ENCODE peak calls at places on chromosomes 13 and 19, in six cellular contexts. X, O, C, A, T and I are unnamed samples.

GRCh38 chr13:48950507-48950886 is 25.2 kb upstream of the FNDC3A start:
- DNase-seq in X (no peak), A (peak), T (no peak), C (no peak), O (no peak), I (peak)

GRCh38 chr19:43562698-43563241 is 12.6 kb downstream of the XRCC1 start:
- DNase-seq in T (peak), O (no peak), C (peak), A (peak), X (no peak), I (peak)

GRCh38 chr13:98089246-98089645 is 53.6 kb upstream of the FARP1 start:
- DNase-seq in X (no peak), A (peak), O (no peak), C (no peak), T (no peak), I (peak)

GRCh38 chr19:6610934-6611370 is 20.0 kb upstream of the CD70 start:
- DNase-seq in A (peak), T (peak), O (no peak), X (no peak), C (no peak), I (peak)

GRCh38 chr13:20713014-20713376 is 9.5 kb downstream of the IL17D start:
- DNase-seq in C (no peak), T (no peak), A (peak), O (no peak), X (no peak), I (no peak)

GRCh38 chr19:12867120-12868099 is 13.8 kb downstream of the DNASE2 start:
- DNase-seq in A (peak), O (peak), C (no peak), X (peak), T (peak), I (peak)

GRCh38 chr13:29693297-29693945 is 97.9 kb upstream of the SLC7A1 start:
- DNase-seq in C (no peak), T (no peak), O (no peak), X (no peak), A (no peak), I (no peak)

GRCh38 chr19:5897189-5897969 is 6.2 kb downstream of the NDUFA11 start:
- DNase-seq in A (no peak), T (no peak), X (no peak), O (peak), C (no peak), I (no peak)

GRCh38 chr13:40789275-40790231 is at the start of gene SLC25A15:
- DNase-seq in X (peak), O (peak), T (peak), A (peak), C (no peak), I (peak)

GRCh38 chr13:75633285-75633684 is 2.8 kb upstream of the LMO7 start:
- DNase-seq in O (no peak), X (no peak), T (peak), A (peak), C (no peak), I (peak)

GRCh38 chr13:109241160-109241559 is 545.2 kb downstream of the IRS2 start:
- DNase-seq in X (no peak), T (no peak), A (no peak), C (no peak), O (no peak), I (no peak)

GRCh38 chr19:43310221-43310620 is 40.9 kb upstream of the PSG9 start:
- DNase-seq in O (no peak), T (no peak), X (no peak), A (no peak), C (no peak), I (no peak)

GRCh38 chr13:85170372-85170771 is 628.8 kb downstream of the SLITRK6 start:
- DNase-seq in T (no peak), X (no peak), O (peak), A (no peak), C (no peak), I (no peak)

GRCh38 chr13:70375718-70376117 is 267.5 kb upstream of the KLHL1 start:
- DNase-seq in T (no peak), X (no peak), A (no peak), O (peak), C (no peak), I (no peak)

GRCh38 chr19:13935765-13936486 is 2.3 kb downstream of the PODNL1 start:
- DNase-seq in O (peak), C (no peak), A (no peak), X (peak), T (no peak), I (no peak)

GRCh38 chr13:91078093-91078679 is 269.3 kb upstream of the MIR17HG start:
- DNase-seq in X (peak), O (no peak), C (no peak), A (no peak), T (no peak), I (peak)

GRCh38 chr13:93270769-93271753 is 44.5 kb downstream of the GPC6 start:
- DNase-seq in X (peak), T (peak), A (peak), O (no peak), C (no peak), I (peak)

GRCh38 chr19:35460608-35461007 is 12.6 kb downstream of the FFAR2 start:
- DNase-seq in X (no peak), C (no peak), O (no peak), A (no peak), T (no peak), I (no peak)

GRCh38 chr13:60351816-60352215 is 45.2 kb upstream of the TDRD3 start:
- DNase-seq in O (no peak), X (no peak), C (no peak), T (no peak), A (peak), I (peak)

GRCh38 chr13:24271611-24272451 is 37.5 kb upstream of the C1QTNF9 start:
- DNase-seq in T (peak), O (peak), A (peak), X (peak), C (no peak), I (peak)

GRCh38 chr19:42028304-42029216 is 34.5 kb upstream of the ATP1A3 start:
- DNase-seq in C (no peak), O (peak), A (no peak), T (no peak), X (peak), I (no peak)

GRCh38 chr13:24668955-24669354 is 11.3 kb upstream of the ATP12A start:
- DNase-seq in C (no peak), O (peak), T (no peak), A (no peak), X (no peak), I (no peak)

GRCh38 chr19:5706876-5707573 is 12.9 kb downstream of the LONP1 start:
- DNase-seq in X (no peak), T (no peak), C (no peak), O (no peak), A (no peak), I (no peak)

GRCh38 chr19:42466521-42467436 is 24.0 kb upstream of the CXCL17 start:
- DNase-seq in C (no peak), A (peak), O (no peak), T (peak), X (no peak), I (peak)

GRCh38 chr13:113881614-113882265 is 17.9 kb upstream of the GAS6 start:
- DNase-seq in T (no peak), O (peak), A (peak), C (no peak), X (no peak), I (no peak)

GRCh38 chr19:13118424-13119193 is 545 bp downstream of the NACC1 start:
- DNase-seq in A (peak), O (peak), T (peak), X (peak), C (no peak), I (peak)

GRCh38 chr13:42396501-42396900 is 124.5 kb downstream of the AKAP11 start:
- DNase-seq in A (no peak), T (no peak), X (no peak), C (no peak), O (no peak), I (no peak)

GRCh38 chr13:49676581-49677298 is 14.5 kb downstream of the EBPL start:
- DNase-seq in T (no peak), A (no peak), C (no peak), X (no peak), O (no peak), I (no peak)

GRCh38 chr13:22412452-22412851 is 741.6 kb downstream of the FGF9 start:
- DNase-seq in O (no peak), A (no peak), T (no peak), X (no peak), C (no peak), I (no peak)

DNA sequence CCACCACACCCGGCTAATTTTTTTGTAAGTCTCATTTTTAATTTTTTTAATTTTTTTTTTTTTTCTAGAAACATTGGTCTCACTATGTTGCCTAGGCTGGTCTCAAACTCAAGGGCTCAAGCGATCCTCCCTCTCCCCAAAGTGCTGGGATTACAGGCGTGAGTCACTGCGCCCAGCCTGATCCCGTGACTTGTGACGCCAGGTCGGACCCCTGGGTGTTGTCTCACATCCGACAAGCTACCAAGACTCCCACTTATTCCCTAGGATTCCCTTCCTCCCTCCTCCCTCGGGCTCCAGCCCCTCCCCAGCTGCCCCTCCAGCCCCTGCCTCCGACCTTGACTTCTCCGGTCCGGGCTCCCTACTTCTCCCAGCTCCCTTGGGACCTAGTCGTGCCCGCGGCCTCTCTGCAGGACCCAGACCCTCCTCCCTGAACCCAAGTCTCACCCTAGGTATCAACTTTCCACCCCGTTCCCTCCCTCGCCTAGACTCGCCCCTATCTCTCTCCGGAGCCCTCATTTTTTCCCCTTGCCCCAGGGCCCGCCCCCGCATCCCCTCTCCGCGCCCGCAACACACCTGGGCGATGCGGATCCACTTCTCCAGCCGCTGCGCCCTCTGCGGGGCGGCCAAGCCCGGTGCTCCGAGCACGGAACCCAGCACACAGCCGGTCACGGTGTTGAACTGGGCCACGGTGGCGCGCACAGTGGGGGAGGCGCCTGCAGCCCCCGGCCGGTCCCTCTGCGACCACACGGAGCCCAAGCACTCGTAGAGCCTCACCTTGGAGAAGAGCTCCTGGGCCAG is 13.1 kb downstream of the RGL3 start:
- DNase-seq in O (peak), C (no peak), T (no peak), A (peak), X (peak), I (no peak)
- TF ChIP-seq CTCF in O (peak), C (no peak), T (peak), A (peak), X (no peak), I (peak)

DNA sequence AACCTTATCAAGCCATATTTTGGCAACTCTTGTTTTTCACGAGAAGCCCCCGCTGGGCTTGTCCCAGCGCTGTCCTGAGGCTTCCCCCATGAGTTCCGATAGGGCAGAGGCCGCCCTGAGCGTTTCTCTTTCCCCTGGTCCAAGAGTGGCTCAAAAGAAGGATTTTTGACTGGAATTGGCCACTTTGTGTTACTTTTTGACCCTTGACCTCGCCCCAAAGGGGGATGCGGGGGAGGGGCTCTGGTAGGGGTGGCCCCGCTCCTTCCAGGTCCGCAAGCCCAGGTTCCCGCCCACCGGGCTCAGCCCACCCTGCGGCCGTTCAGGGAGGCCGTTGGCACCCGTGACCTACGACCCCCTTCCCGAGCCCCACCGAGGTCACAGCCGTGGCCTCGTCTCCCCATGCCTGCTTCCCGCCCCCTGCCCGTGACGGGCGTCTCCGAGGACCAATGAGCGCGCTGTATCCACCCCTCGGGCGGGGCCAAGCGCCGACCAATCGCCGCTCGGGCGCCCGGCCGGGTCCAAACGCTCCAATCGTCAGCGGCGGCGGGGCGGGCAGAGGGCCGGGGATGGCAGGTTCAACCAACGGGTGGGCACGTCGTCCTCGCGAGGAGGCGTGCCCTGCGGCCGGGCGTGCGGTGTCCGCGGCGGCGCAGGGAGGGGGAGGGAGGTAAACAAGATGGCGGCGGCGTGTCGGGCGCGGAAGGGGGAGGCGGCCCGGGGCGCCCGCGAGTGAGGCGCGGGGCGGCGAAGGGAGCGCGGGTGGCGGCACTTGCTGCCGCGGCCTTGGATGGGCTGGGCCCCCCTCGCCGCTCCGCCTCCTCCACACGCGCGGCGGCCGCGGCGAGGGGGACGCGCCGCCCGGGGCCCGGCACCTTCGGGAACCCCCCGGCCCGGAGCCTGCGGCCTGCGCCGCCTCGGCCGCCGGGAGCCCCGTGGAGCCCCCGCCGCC is at the start of gene STK11:
- DNase-seq in A (peak), O (peak), T (peak), C (peak), X (peak), I (peak)
- H3K4me3 ChIP-seq in A (peak), O (peak), T (peak), C (peak), X (peak), I (peak)

GRCh38 chr19:7861619-7862412 is 12.4 kb downstream of the PRR36 start:
- DNase-seq in A (no peak), T (no peak), X (no peak), O (peak), C (no peak), I (no peak)
- TF ChIP-seq CTCF in A (no peak), T (no peak), X (peak), O (peak), C (no peak), I (peak)

GRCh38 chr13:34464011-34464410 is 478.1 kb upstream of the NBEA start:
- DNase-seq in O (no peak), C (no peak), X (no peak), A (peak), T (no peak), I (no peak)

GRCh38 chr13:34465423-34465922 is 476.6 kb upstream of the NBEA start:
- DNase-seq in X (no peak), C (no peak), A (no peak), T (no peak), O (peak), I (no peak)

GRCh38 chr13:34469212-34469983 is 472.7 kb upstream of the NBEA start:
- DNase-seq in O (no peak), A (peak), C (no peak), X (peak), T (peak), I (peak)

GRCh38 chr13:34466301-34466700 is 475.8 kb upstream of the NBEA start:
- DNase-seq in A (no peak), X (no peak), C (no peak), O (no peak), T (no peak), I (no peak)

GRCh38 chr13:34467450-34468083 is 474.5 kb upstream of the NBEA start:
- DNase-seq in T (no peak), A (no peak), O (no peak), X (no peak), C (no peak), I (no peak)
- H3K4me3 ChIP-seq in T (no peak), A (no peak), O (no peak), X (no peak), C (no peak), I (no peak)

DNA sequence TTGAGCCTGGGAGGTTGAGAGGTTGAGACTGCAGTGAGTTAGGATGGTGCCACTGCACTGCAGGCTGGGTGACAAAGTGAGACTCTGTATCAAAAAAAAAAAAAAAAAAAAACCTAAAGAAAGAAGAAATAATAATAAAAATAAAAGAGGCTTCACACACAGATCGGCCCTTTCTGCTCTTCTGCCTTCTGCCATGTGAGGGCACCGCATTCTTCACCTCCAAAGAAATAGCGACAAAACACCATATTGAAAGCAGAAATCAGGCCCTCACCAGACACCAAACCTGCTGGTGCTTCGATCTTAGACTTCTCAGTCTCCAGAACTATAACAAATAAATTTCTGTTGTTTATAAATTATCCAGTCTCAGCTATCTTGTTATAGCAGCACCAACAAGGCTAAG is 3.0 kb downstream of the ZNF649 start:
- DNase-seq in C (no peak), X (no peak), A (peak), T (no peak), O (no peak), I (no peak)
- TF ChIP-seq CTCF in C (no peak), X (no peak), A (no peak), T (no peak), O (peak), I (peak)

GRCh38 chr19:3397266-3398022 is 31.1 kb downstream of the NFIC start:
- DNase-seq in T (no peak), X (peak), A (peak), O (peak), C (no peak), I (no peak)
- H3K4me3 ChIP-seq in T (no peak), X (no peak), A (no peak), O (no peak), C (peak), I (no peak)

DNA sequence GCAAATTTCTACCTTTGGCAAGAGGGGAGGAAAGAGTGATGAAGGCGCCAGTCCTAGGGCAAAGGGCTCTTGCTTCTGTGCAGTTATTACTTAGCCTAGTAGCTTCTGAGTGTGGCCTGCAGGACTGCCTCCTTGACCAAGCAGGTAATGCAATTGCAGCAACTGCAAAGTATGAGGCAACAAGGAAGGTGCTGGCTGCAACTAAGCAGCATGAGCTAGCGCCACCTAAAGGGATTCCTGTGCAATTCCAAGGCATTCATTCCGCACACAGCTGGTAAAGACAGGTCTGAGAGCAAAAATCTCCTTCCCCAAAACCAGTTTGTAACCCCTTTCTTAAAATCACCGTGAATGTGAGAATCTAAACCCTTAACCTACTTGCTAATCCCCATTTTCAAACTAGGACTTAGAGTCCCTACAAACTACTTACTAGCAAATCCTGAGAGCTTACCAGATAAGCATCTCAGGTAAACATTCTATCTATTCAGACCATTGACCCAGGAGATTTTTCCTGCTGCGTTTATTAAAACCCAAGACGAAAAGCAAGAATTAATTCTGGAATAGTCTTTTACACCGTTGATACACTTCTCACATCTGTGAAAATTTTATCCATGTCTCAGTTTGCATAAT is 62.9 kb downstream of the DCT start:
- DNase-seq in X (peak), O (peak), C (no peak), A (no peak), T (peak), I (peak)
- TF ChIP-seq CTCF in X (peak), O (peak), C (no peak), A (peak), T (peak), I (peak)

DNA sequence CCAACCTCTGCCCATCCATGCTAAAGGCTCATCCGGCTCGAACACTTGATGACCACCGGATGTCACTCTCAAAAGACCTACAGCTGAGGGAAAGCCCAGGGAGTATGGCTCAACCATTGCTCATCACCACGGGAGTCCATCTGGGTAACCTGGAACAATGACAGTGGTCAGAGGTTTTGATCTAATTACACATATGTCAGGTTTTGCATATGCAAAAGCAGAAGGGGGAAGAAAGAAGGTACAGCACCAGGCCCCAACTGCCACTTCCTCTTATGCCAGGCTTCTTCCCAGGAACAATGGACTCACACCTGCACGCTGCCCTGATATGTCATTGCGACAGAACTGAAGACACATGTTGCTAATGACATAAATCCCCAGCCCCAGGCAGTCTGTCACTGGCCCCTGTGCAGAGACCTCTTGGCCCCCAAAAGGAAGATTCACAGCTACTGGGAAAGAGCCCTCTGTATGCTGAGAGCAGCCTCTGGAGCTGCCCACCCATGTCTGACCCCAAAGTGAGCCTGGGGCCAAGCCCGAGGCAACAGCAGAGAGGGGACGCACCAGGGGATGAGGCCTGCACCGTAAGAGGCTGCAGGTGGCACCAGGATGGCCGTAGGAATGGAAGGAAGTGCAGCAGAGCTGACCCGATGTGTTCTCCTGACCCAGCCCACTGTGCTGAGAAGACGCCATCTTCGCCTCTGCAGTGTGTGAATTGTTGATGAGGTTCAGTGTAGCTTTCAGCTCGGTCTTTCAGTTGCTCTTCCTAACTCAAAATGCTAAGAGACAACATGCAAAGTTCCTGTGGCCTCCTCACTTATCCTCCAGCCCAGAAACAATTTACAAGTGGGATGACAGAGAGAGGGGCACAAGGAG is 26.3 kb downstream of the EPS15L1 start:
- DNase-seq in O (no peak), X (no peak), C (no peak), T (no peak), A (peak), I (peak)
- H3K4me3 ChIP-seq in O (no peak), X (no peak), C (no peak), T (no peak), A (no peak), I (no peak)